ENCODE peak calls at places on chromosomes 11 and 22, in six cellular contexts. K is left ventricle myocardium inferior, Y is suprapubic skin, E is coronary artery, C is cardiac muscle cell, W is GM12864. P is an unnamed sample.

GRCh38 chr11:116162541-116163230 is 610.1 kb downstream of the BUD13 start:
- DNase-seq in K (no peak), Y (no peak), E (peak), C (no peak), W (no peak), P (no peak)

GRCh38 chr11:112013501-112014164 is 11.6 kb upstream of the DLAT start:
- DNase-seq in K (no peak), Y (no peak), E (no peak), C (no peak), W (no peak), P (no peak)

GRCh38 chr22:21677606-21678443 is 12.0 kb downstream of the PPIL2 start:
- DNase-seq in K (no peak), Y (no peak), E (no peak), C (no peak), W (no peak), P (no peak)

GRCh38 chr11:116333193-116333592 is 439.6 kb downstream of the BUD13 start:
- DNase-seq in K (no peak), Y (peak), E (no peak), C (no peak), W (no peak), P (no peak)

GRCh38 chr11:105211806-105212531 is 72.4 kb upstream of the CARD18 start:
- DNase-seq in K (no peak), Y (no peak), E (no peak), C (no peak), W (no peak), P (peak)

GRCh38 chr22:24117942-24118341 is 63.3 kb upstream of the SUSD2 start:
- DNase-seq in K (no peak), Y (no peak), E (no peak), C (no peak), W (no peak), P (no peak)

GRCh38 chr11:76543006-76543703 is 98.3 kb downstream of the EMSY start:
- DNase-seq in K (peak), Y (no peak), E (no peak), C (peak), W (no peak), P (no peak)

GRCh38 chr11:75826463-75827220 is 11.6 kb downstream of the UVRAG start:
- DNase-seq in K (no peak), Y (no peak), E (no peak), C (no peak), W (no peak), P (peak)

GRCh38 chr11:119107538-119108150 is 500 bp downstream of the C2CD2L start:
- DNase-seq in K (no peak), Y (no peak), E (no peak), C (peak), W (no peak), P (no peak)

GRCh38 chr22:45777046-45777851 is 105.6 kb downstream of the ATXN10 start:
- DNase-seq in K (no peak), Y (no peak), E (no peak), C (no peak), W (no peak), P (peak)

GRCh38 chr22:50577987-50578775 is at the start of gene CPT1B:
- DNase-seq in K (peak), Y (no peak), E (no peak), C (peak), W (no peak), P (no peak)

GRCh38 chr11:5967708-5968107 is 586 bp downstream of the OR56A5 start:
- DNase-seq in K (no peak), Y (no peak), E (no peak), C (no peak), W (no peak), P (no peak)

GRCh38 chr11:70445091-70445490 is 46.8 kb downstream of the CTTN start:
- DNase-seq in K (no peak), Y (no peak), E (no peak), C (no peak), W (no peak), P (no peak)

GRCh38 chr11:73241300-73241699 is 23.2 kb downstream of the P2RY2 start:
- DNase-seq in K (no peak), Y (no peak), E (peak), C (no peak), W (no peak), P (no peak)

GRCh38 chr11:20045098-20045688 is 115.1 kb downstream of the DBX1 start:
- DNase-seq in K (peak), Y (no peak), E (no peak), C (no peak), W (no peak), P (no peak)

GRCh38 chr11:38460429-38460828 is 1862.4 kb upstream of the RAG2 start:
- DNase-seq in K (no peak), Y (no peak), E (no peak), C (no peak), W (no peak), P (peak)

GRCh38 chr11:917426-917825 is 6.8 kb upstream of the CHID1 start:
- DNase-seq in K (no peak), Y (no peak), E (no peak), C (no peak), W (no peak), P (no peak)

GRCh38 chr11:82738116-82738515 is 4.5 kb upstream of the FAM181B start:
- DNase-seq in K (no peak), Y (no peak), E (no peak), C (no peak), W (no peak), P (no peak)

GRCh38 chr22:23400286-23400981 is 179.7 kb downstream of the IGLL1 start:
- DNase-seq in K (no peak), Y (peak), E (no peak), C (no peak), W (no peak), P (no peak)

GRCh38 chr11:17972987-17973386 is 39.9 kb downstream of the SERGEF start:
- DNase-seq in K (peak), Y (no peak), E (no peak), C (peak), W (no peak), P (peak)

GRCh38 chr11:548700-549603 is 11.6 kb downstream of the LMNTD2 start:
- DNase-seq in K (no peak), Y (no peak), E (no peak), C (no peak), W (no peak), P (no peak)

GRCh38 chr22:32880061-32880460 is 78.6 kb downstream of the TIMP3 start:
- DNase-seq in K (no peak), Y (no peak), E (no peak), C (no peak), W (no peak), P (peak)
- H3K4me3 ChIP-seq in K (no peak), Y (no peak), E (no peak), C (no peak), W (no peak), P (no peak)

GRCh38 chr22:38705235-38706100 is at the start of gene GTPBP1:
- DNase-seq in K (peak), Y (peak), E (peak), C (peak), W (peak), P (peak)
- TF ChIP-seq CTCF in K (peak), Y (peak), E (no peak), C (no peak), W (no peak), P (no peak)

GRCh38 chr22:44005524-44005923 is 18.6 kb upstream of the PARVB start:
- DNase-seq in K (no peak), Y (no peak), E (no peak), C (no peak), W (no peak), P (no peak)
- H3K4me3 ChIP-seq in K (no peak), Y (no peak), E (no peak), C (no peak), W (no peak), P (no peak)

DNA sequence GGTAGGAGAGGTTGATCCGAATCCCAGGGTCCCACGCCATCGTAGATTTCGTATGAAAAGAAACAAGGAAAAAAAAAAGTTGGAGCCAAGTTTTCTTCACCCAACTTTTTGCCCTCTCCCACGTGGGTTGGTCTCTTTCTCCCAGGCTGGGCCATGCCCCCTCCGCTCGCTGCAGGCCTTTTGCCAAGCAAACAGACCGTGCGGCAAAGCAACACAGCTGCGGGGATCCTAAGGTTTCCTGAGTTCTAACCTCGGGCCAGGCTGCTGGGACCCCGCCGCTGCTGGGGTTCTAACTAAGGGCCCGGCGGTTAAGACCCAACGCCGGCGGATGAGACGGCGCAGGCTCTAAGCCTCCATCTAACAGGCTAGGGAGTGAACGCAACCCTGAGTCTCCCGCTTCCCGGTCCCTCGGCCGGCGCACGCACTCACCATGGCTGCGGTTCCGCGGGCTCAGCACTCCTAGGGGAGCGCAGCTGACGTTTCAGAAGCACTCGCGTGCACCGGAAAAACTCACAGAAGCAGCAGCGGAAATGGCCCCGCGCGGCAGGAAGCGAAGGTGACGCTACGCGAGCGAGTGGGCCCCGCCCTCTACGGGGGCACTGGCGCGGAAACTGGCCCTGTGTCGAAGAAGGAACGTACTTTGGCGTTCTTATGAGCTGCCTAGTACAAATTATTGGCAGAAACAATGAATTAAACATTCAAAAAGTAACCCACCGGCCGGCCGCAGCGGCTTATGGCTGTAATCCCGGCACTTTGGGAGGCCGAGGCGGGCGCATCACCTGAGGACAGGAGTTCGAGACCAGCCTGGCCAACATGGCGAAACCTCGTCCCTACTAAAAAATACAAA is at the start of gene SNU13:
- DNase-seq in K (peak), Y (peak), E (peak), C (peak), W (peak), P (peak)
- TF ChIP-seq CTCF in K (peak), Y (no peak), E (no peak), C (no peak), W (no peak), P (no peak)

GRCh38 chr22:17772963-17773605 is 1.2 kb downstream of the BID start:
- DNase-seq in K (no peak), Y (no peak), E (no peak), C (no peak), W (no peak), P (no peak)

GRCh38 chr22:17773606-17774205 is 563 bp downstream of the BID start:
- DNase-seq in K (peak), Y (no peak), E (no peak), C (peak), W (no peak), P (no peak)

GRCh38 chr22:17774206-17774927 is at the start of gene BID:
- DNase-seq in K (peak), Y (no peak), E (no peak), C (peak), W (no peak), P (no peak)

GRCh38 chr22:17775781-17776470 is 1.7 kb upstream of the BID start:
- DNase-seq in K (no peak), Y (no peak), E (no peak), C (no peak), W (no peak), P (no peak)

GRCh38 chr22:17774928-17775675 is 833 bp upstream of the BID start:
- DNase-seq in K (no peak), Y (no peak), E (no peak), C (no peak), W (no peak), P (no peak)
- H3K4me3 ChIP-seq in K (peak), Y (peak), E (peak), C (no peak), W (no peak), P (peak)

GRCh38 chr22:49148895-49149418 is 678.7 kb downstream of the BRD1 start:
- DNase-seq in K (no peak), Y (peak), E (peak), C (no peak), W (no peak), P (no peak)
- TF ChIP-seq CTCF in K (no peak), Y (no peak), E (no peak), C (no peak), W (no peak), P (no peak)

GRCh38 chr11:121671276-121672168 is 218.8 kb upstream of the SORL1-AS1 start:
- DNase-seq in K (no peak), Y (no peak), E (no peak), C (no peak), W (no peak), P (peak)
- H3K4me3 ChIP-seq in K (peak), Y (no peak), E (peak), C (no peak), W (no peak), P (no peak)

DNA sequence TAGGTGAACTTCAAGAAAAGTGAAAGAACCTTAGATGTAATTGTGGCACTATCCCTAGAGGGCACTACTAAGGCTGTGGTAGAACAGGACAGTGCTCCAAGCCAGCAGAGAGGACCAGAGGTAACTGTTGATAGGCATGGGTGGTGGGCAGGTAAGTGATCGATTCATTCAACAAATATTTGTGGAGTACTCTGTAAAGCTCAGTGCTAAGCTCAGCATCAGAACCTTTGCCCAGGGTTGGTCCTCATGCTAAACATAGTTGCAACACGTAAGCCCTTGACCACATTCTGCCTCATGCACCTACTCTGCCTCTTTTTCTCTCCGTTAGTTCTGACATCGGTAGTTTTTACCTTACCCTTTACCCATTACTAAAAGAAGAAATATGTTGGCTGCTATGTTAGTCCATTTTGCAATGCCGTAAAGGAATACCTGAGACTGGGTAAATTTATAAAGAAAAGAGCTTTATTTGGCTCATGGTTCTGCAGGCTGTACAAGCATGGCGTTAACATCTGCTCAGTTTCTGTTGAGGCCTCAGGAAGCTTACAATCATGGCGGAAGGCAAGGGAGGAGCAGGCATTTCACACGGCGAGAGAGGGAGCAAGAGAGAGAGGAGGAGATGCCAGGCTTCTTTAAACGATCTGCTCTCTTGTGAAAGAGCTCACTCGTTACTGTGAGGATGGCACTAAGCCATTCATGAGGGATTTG is 18.4 kb upstream of the NNMT start:
- DNase-seq in K (no peak), Y (no peak), E (no peak), C (no peak), W (no peak), P (no peak)
- TF ChIP-seq CTCF in K (no peak), Y (no peak), E (no peak), C (no peak), W (no peak), P (no peak)

DNA sequence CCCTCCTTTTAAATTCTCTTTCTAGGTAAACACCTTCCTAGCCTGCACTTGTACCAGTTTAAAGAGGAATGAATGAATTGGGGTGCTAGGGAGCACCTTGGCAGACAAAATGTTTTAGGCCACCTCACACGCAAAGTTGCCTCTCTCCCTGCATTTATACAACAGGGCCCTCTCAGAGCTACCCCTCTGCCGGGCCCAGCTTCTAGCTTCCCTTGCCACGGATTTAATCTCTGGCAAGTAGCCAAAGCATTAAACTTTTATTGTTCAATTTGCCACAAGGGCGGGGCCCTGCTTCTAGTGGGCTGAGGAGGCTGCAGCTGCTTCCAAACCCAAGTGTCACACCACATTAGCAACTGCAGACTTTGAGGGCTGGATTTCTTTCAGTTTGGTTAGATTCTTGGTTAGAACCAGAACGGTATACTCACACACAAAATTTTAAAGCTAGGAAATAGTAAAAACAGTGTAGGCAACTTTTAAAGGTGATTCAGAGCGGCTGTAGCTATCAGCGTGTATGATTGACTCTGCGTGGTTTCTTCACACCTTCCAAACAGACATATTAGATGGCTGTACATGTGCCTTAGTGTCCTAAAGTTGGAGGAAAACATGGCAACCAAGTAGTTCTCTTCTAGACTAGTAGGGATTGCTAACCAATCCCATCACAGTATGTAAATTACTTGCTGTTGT is 6.5 kb downstream of the KREMEN1 start:
- DNase-seq in K (no peak), Y (no peak), E (no peak), C (no peak), W (no peak), P (no peak)
- H3K4me3 ChIP-seq in K (no peak), Y (no peak), E (no peak), C (no peak), W (no peak), P (no peak)

GRCh38 chr11:104105155-104105554 is 58.8 kb downstream of the PDGFD start:
- DNase-seq in K (no peak), Y (no peak), E (no peak), C (no peak), W (no peak), P (no peak)
- TF ChIP-seq CTCF in K (no peak), Y (no peak), E (no peak), C (no peak), W (no peak), P (no peak)